ENCODE peak calls at places on chromosomes 2 and 18, in five cellular contexts. I is H1, Z is trophoblast cell, U is neuronal stem cell, H is H9. X is an unnamed sample.

GRCh38 chr2:128309341-128310093 is 9.2 kb downstream of the HS6ST1 start:
- DNase-seq in U (peak; percentile 50), H (peak; percentile 25), Z (no peak), I (no peak), X (peak; percentile 87)

GRCh38 chr2:199682001-199682400 is 169.0 kb downstream of the FTCDNL1 start:
- DNase-seq in H (no peak), I (no peak), U (no peak), Z (no peak), X (no peak)

GRCh38 chr2:47907097-47907781 is 941 bp upstream of the FBXO11 start:
- DNase-seq in Z (peak; percentile 68), H (no peak), U (no peak), I (no peak), X (peak; percentile 47)

GRCh38 chr2:172806426-172807008 is 70.9 kb downstream of the RAPGEF4 start:
- DNase-seq in Z (peak; percentile 75), I (no peak), H (no peak), U (peak; percentile 17), X (peak; percentile 61)

GRCh38 chr18:43571078-43571689 is 293.9 kb upstream of the SYT4 start:
- DNase-seq in U (peak; percentile 52), H (no peak), Z (peak; percentile 70), I (no peak), X (peak; percentile 56)

GRCh38 chr2:223247136-223247535 is 195.1 kb downstream of the KCNE4 start:
- DNase-seq in I (no peak), U (no peak), Z (peak; percentile 49), H (no peak), X (peak; percentile 40)

GRCh38 chr18:67432806-67433205 is 83.7 kb downstream of the DSEL start:
- DNase-seq in Z (no peak), U (no peak), I (no peak), H (no peak), X (no peak)

GRCh38 chr2:8451273-8451672 is 230.6 kb upstream of the ID2 start:
- DNase-seq in U (no peak), I (no peak), H (no peak), Z (no peak), X (peak; percentile 5)

GRCh38 chr2:9971105-9971818 is 19.8 kb downstream of the GRHL1 start:
- DNase-seq in U (no peak), H (no peak), Z (peak; percentile 87), I (no peak), X (no peak)

GRCh38 chr2:150013011-150013410 is 425.4 kb upstream of the MMADHC start:
- DNase-seq in Z (no peak), U (no peak), I (no peak), H (no peak), X (peak; percentile 28)

GRCh38 chr18:23631746-23632145 is 31.0 kb downstream of the ANKRD29 start:
- DNase-seq in Z (no peak), U (no peak), I (no peak), H (peak; percentile 51), X (no peak)

GRCh38 chr2:96245609-96246390 is 20.0 kb downstream of the TMEM127 start:
- DNase-seq in I (no peak), Z (peak; percentile 37), U (no peak), H (no peak), X (peak; percentile 32)

GRCh38 chr2:236998250-236998649 is 87.4 kb upstream of the COPS8 start:
- DNase-seq in I (no peak), U (no peak), Z (no peak), H (no peak), X (peak; percentile 13)

GRCh38 chr2:99297990-99298389 is 3.0 kb downstream of the LYG1 start:
- DNase-seq in U (no peak), I (no peak), Z (no peak), H (no peak), X (peak; percentile 77)

GRCh38 chr2:242041816-242042215 is 172.3 kb downstream of the RTP5 start:
- DNase-seq in H (peak; percentile 8), Z (no peak), I (no peak), U (no peak), X (no peak)

GRCh38 chr2:149344105-149344504 is 13.7 kb downstream of the LYPD6 start:
- DNase-seq in Z (no peak), I (no peak), H (no peak), U (no peak), X (no peak)

GRCh38 chr2:199458806-199459285 is 1.1 kb upstream of the SATB2 start:
- DNase-seq in U (peak; percentile 54), Z (peak; percentile 45), H (no peak), I (no peak), X (no peak)

GRCh38 chr2:71347517-71347916 is 15.9 kb downstream of the ZNF638 start:
- DNase-seq in H (no peak), U (no peak), I (no peak), Z (peak; percentile 45), X (peak; percentile 33)

GRCh38 chr2:42297322-42297936 is 63.6 kb downstream of the COX7A2L start:
- DNase-seq in Z (no peak), I (no peak), H (no peak), U (no peak), X (no peak)

GRCh38 chr18:77478619-77479018 is 229.0 kb downstream of the GALR1 start:
- DNase-seq in I (no peak), Z (peak; percentile 1), H (no peak), U (no peak), X (no peak)

GRCh38 chr2:226730487-226730886 is 69.1 kb downstream of the IRS1 start:
- DNase-seq in H (peak; percentile 44), Z (peak; percentile 8), I (no peak), U (no peak), X (peak; percentile 64)

GRCh38 chr18:77207540-77207939 is 42.1 kb upstream of the GALR1 start:
- DNase-seq in H (peak; percentile 52), I (no peak), U (no peak), Z (peak; percentile 56), X (peak; percentile 34)

GRCh38 chr2:146388757-146389156 is 1456.1 kb upstream of the ACVR2A start:
- DNase-seq in U (no peak), I (no peak), Z (no peak), H (no peak), X (peak; percentile 18)

GRCh38 chr2:135099802-135100483 is 47.9 kb downstream of the RAB3GAP1 start:
- DNase-seq in Z (no peak), U (no peak), H (no peak), I (no peak), X (no peak)

GRCh38 chr2:181778621-181779195 is 98.4 kb upstream of the NEUROD1 start:
- DNase-seq in H (no peak), U (no peak), Z (no peak), I (no peak), X (peak; percentile 57)

GRCh38 chr2:52613064-52613463 is 1154.5 kb upstream of the CHAC2 start:
- DNase-seq in U (peak; percentile 9), Z (no peak), I (no peak), H (peak; percentile 36), X (peak; percentile 3)

GRCh38 chr2:51490576-51491234 is 458.8 kb upstream of the NRXN1 start:
- DNase-seq in H (no peak), U (no peak), Z (no peak), I (no peak), X (no peak)

GRCh38 chr2:41853427-41854191 is 194.2 kb upstream of the PKDCC start:
- DNase-seq in I (peak; percentile 21), Z (peak; percentile 84), U (peak; percentile 78), H (peak; percentile 54), X (peak; percentile 69)

GRCh38 chr2:241390301-241391206 is 34.5 kb downstream of the FARP2 start:
- DNase-seq in U (no peak), H (no peak), Z (no peak), I (no peak), X (no peak)

GRCh38 chr2:38092196-38092902 is 16.4 kb upstream of the CYP1B1 start:
- DNase-seq in U (no peak), H (no peak), I (no peak), Z (peak; percentile 36), X (peak; percentile 95)

GRCh38 chr2:197378494-197378972 is 56.3 kb downstream of the SF3B1 start:
- DNase-seq in Z (peak; percentile 76), H (peak; percentile 53), U (peak; percentile 59), I (no peak), X (peak; percentile 49)

GRCh38 chr2:172372436-172372835 is 55.0 kb upstream of the ITGA6 start:
- DNase-seq in Z (peak; percentile 97), I (no peak), U (no peak), H (no peak), X (no peak)

GRCh38 chr18:55582325-55582724 is 5.7 kb downstream of the TCF4 start:
- DNase-seq in U (peak; percentile 52), H (peak; percentile 68), I (peak; percentile 31), Z (no peak), X (no peak)

GRCh38 chr2:209526541-209526940 is 102.7 kb downstream of the MAP2 start:
- DNase-seq in Z (no peak), I (no peak), H (no peak), U (no peak), X (peak; percentile 24)

DNA sequence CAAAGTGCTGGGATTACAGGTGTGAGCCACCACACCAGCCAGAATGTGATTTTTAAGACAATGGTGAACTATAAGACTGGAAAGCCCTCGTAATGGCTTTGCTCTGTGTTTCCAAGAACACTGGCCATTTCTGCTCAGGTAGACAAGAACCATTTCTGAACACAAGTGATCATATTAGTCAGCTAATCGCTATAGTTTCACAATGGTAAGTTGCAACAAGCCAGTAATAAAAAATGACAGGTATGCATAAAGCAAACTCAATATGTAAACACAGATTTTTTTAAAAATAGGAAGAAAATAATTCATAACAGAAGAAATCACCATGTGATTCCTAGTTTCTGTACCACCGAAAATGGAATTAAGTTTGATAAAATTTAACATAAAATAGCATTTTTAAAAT is 166.5 kb downstream of the THADA start:
- DNase-seq in I (no peak), U (no peak), H (no peak), Z (no peak), X (no peak)
- H2BK12ac ChIP-seq in I (no peak overlapping the region), U (no peak overlapping the region), H (no peak overlapping the region), Z (no peak overlapping the region), X (no peak overlapping the region)

DNA sequence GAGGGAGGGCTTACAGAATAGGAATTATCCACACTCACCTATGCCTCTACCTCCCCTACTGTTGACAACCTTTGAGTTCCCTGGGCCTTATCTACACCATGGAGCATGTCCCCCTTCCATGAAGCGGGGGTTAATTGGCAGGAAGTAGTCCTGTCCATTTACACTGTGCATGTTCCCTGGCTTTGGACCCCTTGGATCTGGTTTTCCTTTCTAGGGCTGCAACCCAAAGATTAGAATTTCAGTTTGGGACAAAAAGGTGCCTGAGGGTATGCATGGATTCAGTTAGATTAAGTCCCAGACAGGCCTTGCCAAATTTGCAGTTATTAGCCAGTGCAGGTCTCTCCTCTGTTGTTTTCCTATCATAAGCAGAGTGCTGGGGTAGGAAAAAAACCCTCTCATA is 180.3 kb downstream of the CMPK2 start:
- DNase-seq in H (no peak), U (no peak), I (no peak), Z (no peak), X (no peak)
- H2BK12ac ChIP-seq in H (no peak overlapping the region), U (no peak overlapping the region), I (no peak overlapping the region), Z (no peak overlapping the region), X (no peak overlapping the region)

DNA sequence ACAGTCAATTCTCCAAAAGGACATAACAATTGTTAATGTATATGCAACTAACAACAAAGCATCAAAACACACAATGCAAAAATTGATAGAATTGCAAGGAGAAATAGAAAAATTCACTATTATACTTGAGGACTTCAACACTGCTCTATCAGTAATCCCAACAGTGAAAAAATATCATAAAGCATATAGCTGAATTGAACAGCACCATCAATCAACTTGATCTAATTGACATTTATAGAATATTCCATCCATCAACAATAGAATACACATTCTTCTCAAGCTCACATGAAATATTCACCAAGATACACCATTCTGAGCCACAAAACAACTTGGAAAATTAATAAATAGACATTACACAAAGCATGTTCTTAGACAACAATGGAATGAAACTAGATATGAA is 60.1 kb upstream of the ASXL3 start:
- DNase-seq in I (no peak), Z (no peak), U (no peak), H (no peak), X (no peak)
- H2BK12ac ChIP-seq in I (no peak overlapping the region), Z (no peak overlapping the region), U (no peak overlapping the region), H (no peak overlapping the region), X (no peak overlapping the region)

GRCh38 chr2:104872034-104872865 is 18.3 kb downstream of the POU3F3 start:
- DNase-seq in U (peak; percentile 37), Z (no peak), H (peak; percentile 83), I (no peak), X (no peak)
- H2BK12ac ChIP-seq in U (no peak overlapping the region), Z (no peak overlapping the region), H (no peak overlapping the region), I (peak overlapping the region; percentile 52), X (no peak overlapping the region)

X was measured in mesenchymal stem cell.